ENCODE peak calls at places on chromosomes 4 and X, in seven cellular contexts. I is HFFc6; E is foreskin keratinocyte; G is upper lobe of right lung; T is CD4-positive, alpha-beta T cell; M is GM20000; V is fibroblast of pulmonary artery. Y is an unnamed sample.

GRCh38 chr4:8537041-8537461 is 43.1 kb upstream of the GPR78 start:
- DNase-seq in I (peak), E (peak), G (no peak), T (no peak), M (no peak), V (peak), Y (peak)

GRCh38 chrX:131633285-131633917 is 89.5 kb downstream of the OR13H1 start:
- DNase-seq in I (peak), E (peak), G (no peak), T (peak), M (peak), V (peak), Y (peak)

GRCh38 chrX:43560247-43560946 is 95.7 kb upstream of the MAOA start:
- DNase-seq in I (no peak), E (no peak), G (no peak), T (no peak), M (no peak), V (no peak), Y (peak)

GRCh38 chr4:89538886-89539285 is 231.3 kb upstream of the GPRIN3 start:
- DNase-seq in I (no peak), E (no peak), G (no peak), T (no peak), M (no peak), V (peak), Y (no peak)

GRCh38 chr4:7852568-7853185 is 87.0 kb downstream of the AFAP1 start:
- DNase-seq in I (no peak), E (peak), G (no peak), T (no peak), M (no peak), V (peak), Y (no peak)

GRCh38 chr4:87983996-87984395 is 8.5 kb downstream of the SPP1 start:
- DNase-seq in I (no peak), E (no peak), G (no peak), T (no peak), M (no peak), V (no peak), Y (no peak)

GRCh38 chrX:48613502-48614160 is 16.3 kb downstream of the WDR13 start:
- DNase-seq in I (peak), E (no peak), G (no peak), T (no peak), M (no peak), V (no peak), Y (no peak)

GRCh38 chr4:2728221-2728620 is 27.9 kb downstream of the TNIP2 start:
- DNase-seq in I (no peak), E (no peak), G (no peak), T (no peak), M (no peak), V (no peak), Y (no peak)

GRCh38 chrX:19956923-19957322 is 33.9 kb downstream of the BCLAF3 start:
- DNase-seq in I (no peak), E (no peak), G (no peak), T (no peak), M (no peak), V (no peak), Y (no peak)

GRCh38 chr4:113760094-113760851 is 1.3 kb downstream of the CAMK2D start:
- DNase-seq in I (peak), E (peak), G (peak), T (peak), M (no peak), V (peak), Y (no peak)

GRCh38 chr4:140644470-140645185 is 75.9 kb upstream of the UCP1 start:
- DNase-seq in I (no peak), E (no peak), G (no peak), T (no peak), M (no peak), V (no peak), Y (no peak)

GRCh38 chr4:3340703-3341088 is 47.9 kb downstream of the RGS12 start:
- DNase-seq in I (no peak), E (peak), G (peak), T (no peak), M (no peak), V (no peak), Y (peak)

GRCh38 chr4:147787204-147787603 is 55.3 kb downstream of the ARHGAP10 start:
- DNase-seq in I (peak), E (peak), G (no peak), T (no peak), M (no peak), V (peak), Y (no peak)

GRCh38 chrX:22987452-22987851 is 12.3 kb upstream of the DDX53 start:
- DNase-seq in I (no peak), E (peak), G (no peak), T (no peak), M (no peak), V (no peak), Y (no peak)

GRCh38 chr4:3226467-3226866 is 22.5 kb upstream of the MSANTD1 start:
- DNase-seq in I (no peak), E (no peak), G (peak), T (no peak), M (no peak), V (no peak), Y (peak)

GRCh38 chr4:52877694-52878093 is 15.6 kb downstream of the RASL11B start:
- DNase-seq in I (no peak), E (no peak), G (no peak), T (no peak), M (no peak), V (no peak), Y (no peak)

GRCh38 chrX:99933865-99934264 is 476.2 kb downstream of the PCDH19 start:
- DNase-seq in I (no peak), E (no peak), G (no peak), T (no peak), M (no peak), V (no peak), Y (no peak)

GRCh38 chrX:114924846-114925245 is 92.6 kb downstream of the IL13RA2 start:
- DNase-seq in I (peak), E (peak), G (no peak), T (no peak), M (no peak), V (peak), Y (no peak)

GRCh38 chrX:153727108-153727931 is 2.7 kb downstream of the ABCD1 start:
- DNase-seq in I (no peak), E (no peak), G (peak), T (no peak), M (no peak), V (no peak), Y (peak)

GRCh38 chrX:14409341-14409740 is 120.0 kb upstream of the GLRA2 start:
- DNase-seq in I (peak), E (peak), G (no peak), T (no peak), M (no peak), V (peak), Y (no peak)

GRCh38 chr4:7041851-7042696 is 1.1 kb upstream of the TADA2B start:
- DNase-seq in I (peak), E (no peak), G (peak), T (no peak), M (no peak), V (no peak), Y (no peak)

GRCh38 chr4:1809754-1810502 is 16.8 kb downstream of the FGFR3 start:
- DNase-seq in I (peak), E (peak), G (peak), T (peak), M (peak), V (peak), Y (no peak)

GRCh38 chr4:139961344-139961948 is 192.5 kb downstream of the MAML3 start:
- DNase-seq in I (no peak), E (no peak), G (no peak), T (no peak), M (no peak), V (peak), Y (no peak)

GRCh38 chrX:140933056-140933455 is 69.3 kb upstream of the SPANXB1 start:
- DNase-seq in I (no peak), E (no peak), G (no peak), T (no peak), M (no peak), V (no peak), Y (no peak)

GRCh38 chrX:107747596-107748161 is 27.9 kb downstream of the TSC22D3 start:
- DNase-seq in I (peak), E (peak), G (no peak), T (no peak), M (no peak), V (peak), Y (no peak)

GRCh38 chrX:109624641-109625311 is at the start of gene KCNE5:
- DNase-seq in I (no peak), E (no peak), G (no peak), T (no peak), M (peak), V (no peak), Y (no peak)

GRCh38 chr4:189162073-189162789 is 778.4 kb upstream of the FRG1 start:
- DNase-seq in I (no peak), E (no peak), G (no peak), T (no peak), M (no peak), V (no peak), Y (no peak)

GRCh38 chr4:55989716-55990115 is 41.0 kb downstream of the CEP135 start:
- DNase-seq in I (no peak), E (no peak), G (no peak), T (no peak), M (no peak), V (no peak), Y (no peak)

GRCh38 chr4:54585321-54586000 is 72.3 kb upstream of the KIT start:
- DNase-seq in I (peak), E (peak), G (no peak), T (no peak), M (no peak), V (peak), Y (no peak)

GRCh38 chr4:53233396-53233795 is 132.5 kb downstream of the SCFD2 start:
- DNase-seq in I (no peak), E (no peak), G (no peak), T (no peak), M (no peak), V (no peak), Y (no peak)

GRCh38 chrX:138847930-138848329 is 136.4 kb upstream of the FGF13 start:
- DNase-seq in I (no peak), E (peak), G (no peak), T (no peak), M (no peak), V (peak), Y (no peak)

GRCh38 chrX:28668957-28669356 is 81.7 kb downstream of the IL1RAPL1 start:
- DNase-seq in I (no peak), E (no peak), G (no peak), T (no peak), M (no peak), V (no peak), Y (no peak)

GRCh38 chr4:1721003-1721665 is at the start of the genes TACC3 and TMEM129:
- DNase-seq in I (peak), E (peak), G (peak), T (peak), M (peak), V (peak), Y (peak)

DNA sequence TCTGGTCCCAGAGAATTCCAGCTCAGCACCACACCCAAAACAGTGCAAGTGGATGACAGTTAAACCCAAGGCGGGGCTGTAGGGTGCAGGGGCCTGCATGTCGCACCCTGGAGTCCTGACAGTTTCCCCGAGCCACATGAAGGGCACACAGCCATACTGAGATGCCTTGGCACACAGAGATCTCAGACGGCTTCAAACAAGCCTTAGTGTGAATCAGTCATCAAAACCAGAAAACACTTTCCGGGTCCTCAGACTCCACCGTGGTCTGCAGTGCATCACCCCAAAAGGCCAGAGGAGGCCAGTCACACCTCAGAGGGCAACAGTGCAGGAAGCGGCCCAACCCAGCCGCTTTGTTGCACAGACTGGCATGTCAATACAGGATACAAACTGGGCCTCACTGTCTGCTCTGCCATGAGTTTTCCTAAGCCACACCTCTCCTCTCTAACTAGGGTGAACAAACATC is 64.6 kb upstream of the ENPP6 start:
- DNase-seq in I (no peak), E (peak), G (peak), T (peak), M (no peak), V (no peak), Y (no peak)
- TF ChIP-seq CTCF in I (peak), E (peak), G (peak), T (no peak), M (peak), V (no peak), Y (no peak)

GRCh38 chr4:61500883-61501282 is 300.8 kb downstream of the ADGRL3 start:
- DNase-seq in I (no peak), E (peak), G (no peak), T (no peak), M (no peak), V (peak), Y (no peak)
- TF ChIP-seq CTCF in I (no peak), E (peak), G (no peak), T (no peak), M (no peak), V (peak), Y (peak)

GRCh38 chr4:155761916-155762315 is 3.1 kb downstream of the GUCY1B1 start:
- DNase-seq in I (no peak), E (no peak), G (no peak), T (no peak), M (no peak), V (no peak), Y (no peak)

GRCh38 chr4:155758500-155759371 is at the start of gene GUCY1B1:
- DNase-seq in I (peak), E (peak), G (peak), T (peak), M (peak), V (peak), Y (peak)

GRCh38 chr4:155761047-155761446 is 2.2 kb downstream of the GUCY1B1 start:
- DNase-seq in I (no peak), E (no peak), G (no peak), T (no peak), M (no peak), V (no peak), Y (no peak)

GRCh38 chr4:155757745-155758265 is 1.0 kb upstream of the GUCY1B1 start:
- DNase-seq in I (no peak), E (no peak), G (no peak), T (no peak), M (no peak), V (no peak), Y (no peak)

GRCh38 chr4:155759372-155760252 is 791 bp downstream of the GUCY1B1 start:
- DNase-seq in I (no peak), E (peak), G (peak), T (no peak), M (peak), V (peak), Y (no peak)
- TF ChIP-seq CTCF in I (no peak), E (no peak), G (peak), T (no peak), M (no peak), V (no peak), Y (no peak)

GRCh38 chr4:102586644-102587021 is 85.5 kb downstream of the NFKB1 start:
- DNase-seq in I (no peak), E (no peak), G (no peak), T (no peak), M (no peak), V (no peak), Y (no peak)

GRCh38 chr4:102589743-102590142 is 88.6 kb downstream of the NFKB1 start:
- DNase-seq in I (no peak), E (no peak), G (no peak), T (no peak), M (no peak), V (no peak), Y (no peak)

GRCh38 chr4:102580463-102580842 is 79.3 kb downstream of the NFKB1 start:
- DNase-seq in I (no peak), E (no peak), G (no peak), T (no peak), M (no peak), V (no peak), Y (no peak)

GRCh38 chr4:102586002-102586643 is 85.0 kb downstream of the NFKB1 start:
- DNase-seq in I (no peak), E (peak), G (no peak), T (no peak), M (peak), V (no peak), Y (no peak)

GRCh38 chr4:102585329-102585728 is 84.2 kb downstream of the NFKB1 start:
- DNase-seq in I (no peak), E (peak), G (no peak), T (no peak), M (no peak), V (no peak), Y (no peak)
- TF ChIP-seq CTCF in I (no peak), E (no peak), G (no peak), T (no peak), M (no peak), V (no peak), Y (no peak)